ENCODE peak calls at places on chromosomes 16 and 17, in ten cellular contexts. Q, X, U, H, M, J, W, Y, D and O are unnamed samples.

GRCh38 chr17:37770631-37771518 is 26.0 kb upstream of the HNF1B start:
- DNase-seq in Q (peak; percentile 18), X (peak; percentile 68), U (no peak), H (no peak), M (no peak), J (peak; percentile 35), W (peak; percentile 70), Y (peak; percentile 62), D (no peak), O (no peak)

GRCh38 chr16:78100162-78100467 is 661 bp downstream of the WWOX start:
- DNase-seq in Q (no peak), X (no peak), U (no peak), H (no peak), M (no peak), J (no peak), W (no peak), Y (no peak), D (no peak), O (no peak)

GRCh38 chr17:15083225-15083624 is 181.9 kb downstream of the PMP22 start:
- DNase-seq in Q (no peak), X (no peak), U (no peak), H (no peak), M (no peak), J (no peak), W (no peak), Y (no peak), D (no peak), O (no peak)

GRCh38 chr17:62162898-62163297 is 97.8 kb upstream of the MED13 start:
- DNase-seq in Q (no peak), X (no peak), U (no peak), H (no peak), M (no peak), J (no peak), W (no peak), Y (no peak), D (no peak), O (no peak)

GRCh38 chr16:87392823-87393679 is 915 bp downstream of the MAP1LC3B start:
- DNase-seq in Q (peak; percentile 46), X (peak; percentile 55), U (no peak), H (no peak), M (peak; percentile 82), J (peak; percentile 47), W (peak; percentile 56), Y (peak; percentile 47), D (peak; percentile 81), O (no peak)

GRCh38 chr17:33328129-33328528 is 35.0 kb upstream of the ASIC2 start:
- DNase-seq in Q (no peak), X (no peak), U (no peak), H (no peak), M (no peak), J (no peak), W (no peak), Y (peak; percentile 4), D (no peak), O (no peak)

GRCh38 chr17:2563061-2563460 is 30.4 kb upstream of the PAFAH1B1 start:
- DNase-seq in Q (no peak), X (no peak), U (no peak), H (no peak), M (no peak), J (no peak), W (no peak), Y (no peak), D (no peak), O (no peak)

GRCh38 chr16:75385507-75386152 is 47.7 kb downstream of the CFDP1 start:
- DNase-seq in Q (no peak), X (peak; percentile 95), U (peak; percentile 71), H (peak; percentile 79), M (no peak), J (no peak), W (peak; percentile 94), Y (peak; percentile 88), D (no peak), O (peak; percentile 80)

GRCh38 chr16:5461141-5461540 is 363.5 kb upstream of the EEF2KMT start:
- DNase-seq in Q (no peak), X (no peak), U (no peak), H (no peak), M (no peak), J (no peak), W (no peak), Y (no peak), D (no peak), O (no peak)

GRCh38 chr16:72470541-72470940 is 298.6 kb upstream of the PMFBP1 start:
- DNase-seq in Q (no peak), X (no peak), U (no peak), H (no peak), M (no peak), J (no peak), W (no peak), Y (no peak), D (no peak), O (no peak)
- H3K4me3 ChIP-seq in Q (no peak overlapping the region), X (no peak overlapping the region), U (no peak overlapping the region), H (no peak overlapping the region), M (no peak overlapping the region), J (no peak overlapping the region), W (no peak overlapping the region), Y (no peak overlapping the region), D (no peak overlapping the region), O (no peak overlapping the region)

DNA sequence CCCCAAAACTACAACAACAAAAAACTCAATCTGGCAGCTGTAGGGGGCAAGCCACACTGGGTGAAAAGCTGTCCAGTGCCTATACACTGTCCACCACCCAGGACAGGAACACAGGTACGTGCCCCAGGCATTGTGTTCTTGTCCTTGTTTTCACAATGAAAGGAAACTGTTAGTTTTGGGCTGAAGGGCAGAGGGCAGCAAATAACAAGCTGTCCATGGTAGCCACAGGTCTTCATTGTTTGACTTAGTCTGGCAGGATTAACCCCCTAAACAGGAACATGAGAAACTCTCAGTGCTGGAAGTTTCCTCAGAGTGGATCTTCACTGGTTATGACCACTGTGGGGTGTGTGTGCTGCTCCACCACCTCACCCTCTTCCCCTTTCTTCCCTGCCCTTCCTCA is 224.6 kb upstream of the N4BP1 start:
- DNase-seq in Q (no peak), X (no peak), U (no peak), H (no peak), M (no peak), J (no peak), W (no peak), Y (no peak), D (no peak), O (no peak)
- TF ChIP-seq CTCF in Q (no peak), X (no peak), U (no peak), H (no peak), M (no peak), J (no peak), W (no peak), Y (no peak), D (no peak), O (no peak)

DNA sequence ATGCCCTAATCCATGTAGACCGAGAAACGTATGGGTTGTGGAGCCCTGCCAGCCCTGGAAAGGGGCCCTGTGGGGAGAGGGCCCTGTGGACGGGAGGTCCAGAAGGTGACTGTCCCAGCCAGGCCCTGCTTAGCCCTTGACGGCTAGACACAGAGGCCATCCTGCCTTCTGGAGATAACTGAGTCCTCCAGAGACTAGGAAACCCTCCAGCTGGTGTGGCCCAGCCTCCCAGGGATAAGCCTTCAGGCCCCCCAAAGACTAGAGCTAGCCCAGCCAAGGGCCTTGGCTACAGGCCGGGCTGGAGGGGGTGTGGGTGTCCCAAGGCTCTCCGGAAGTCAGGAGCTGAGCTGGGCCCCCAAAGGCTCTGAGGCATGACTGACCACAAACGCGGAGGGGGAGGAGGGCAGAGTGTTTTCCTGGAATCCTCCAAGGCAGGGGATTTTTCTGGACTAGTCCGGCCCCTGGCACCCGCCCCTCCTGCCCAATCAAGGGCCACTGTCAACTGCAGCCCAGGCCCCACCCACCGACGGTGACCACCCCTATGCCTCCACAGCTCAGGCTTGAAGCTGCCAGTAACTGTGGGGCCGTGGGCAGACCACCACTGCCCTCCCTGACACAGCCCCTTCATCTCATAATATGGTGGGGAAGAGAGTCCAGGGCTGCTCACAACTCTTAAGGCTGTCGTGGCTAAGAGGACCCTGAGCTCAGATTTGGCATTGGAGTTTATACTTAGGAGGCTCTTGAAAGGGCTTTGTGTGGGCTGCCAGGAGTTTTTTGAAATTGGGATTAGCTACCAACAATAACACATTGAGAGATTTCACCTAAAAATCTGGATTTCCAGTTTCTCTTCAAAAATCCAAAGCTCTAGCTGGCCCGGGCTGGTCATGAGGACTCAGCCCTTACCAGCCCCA is 823 bp upstream of the VASN start:
- DNase-seq in Q (no peak), X (peak; percentile 94), U (peak; percentile 29), H (peak; percentile 65), M (peak; percentile 90), J (peak; percentile 78), W (peak; percentile 98), Y (peak; percentile 93), D (peak; percentile 97), O (peak; percentile 86)
- H3K4me3 ChIP-seq in Q (no peak overlapping the region), X (peak overlapping the region; percentile 97), U (no peak overlapping the region), H (peak overlapping the region; percentile 13), M (peak overlapping the region; percentile 76), J (peak overlapping the region; percentile 61), W (peak overlapping the region; percentile 28), Y (peak overlapping the region; percentile 32), D (peak overlapping the region; percentile 61), O (peak overlapping the region; percentile 19)

GRCh38 chr16:73037331-73037745 is 10.6 kb downstream of the ZFHX3 start:
- DNase-seq in Q (no peak), X (no peak), U (no peak), H (no peak), M (peak; percentile 87), J (no peak), W (no peak), Y (no peak), D (peak; percentile 62), O (no peak)

GRCh38 chr16:73033271-73033998 is 14.5 kb downstream of the ZFHX3 start:
- DNase-seq in Q (no peak), X (no peak), U (no peak), H (no peak), M (no peak), J (no peak), W (no peak), Y (no peak), D (no peak), O (no peak)

GRCh38 chr16:73037845-73038570 is 9.9 kb downstream of the ZFHX3 start:
- DNase-seq in Q (no peak), X (no peak), U (no peak), H (no peak), M (peak; percentile 63), J (no peak), W (no peak), Y (no peak), D (peak; percentile 63), O (no peak)

GRCh38 chr16:73034374-73034773 is 13.6 kb downstream of the ZFHX3 start:
- DNase-seq in Q (no peak), X (no peak), U (no peak), H (no peak), M (no peak), J (no peak), W (no peak), Y (no peak), D (no peak), O (no peak)

DNA sequence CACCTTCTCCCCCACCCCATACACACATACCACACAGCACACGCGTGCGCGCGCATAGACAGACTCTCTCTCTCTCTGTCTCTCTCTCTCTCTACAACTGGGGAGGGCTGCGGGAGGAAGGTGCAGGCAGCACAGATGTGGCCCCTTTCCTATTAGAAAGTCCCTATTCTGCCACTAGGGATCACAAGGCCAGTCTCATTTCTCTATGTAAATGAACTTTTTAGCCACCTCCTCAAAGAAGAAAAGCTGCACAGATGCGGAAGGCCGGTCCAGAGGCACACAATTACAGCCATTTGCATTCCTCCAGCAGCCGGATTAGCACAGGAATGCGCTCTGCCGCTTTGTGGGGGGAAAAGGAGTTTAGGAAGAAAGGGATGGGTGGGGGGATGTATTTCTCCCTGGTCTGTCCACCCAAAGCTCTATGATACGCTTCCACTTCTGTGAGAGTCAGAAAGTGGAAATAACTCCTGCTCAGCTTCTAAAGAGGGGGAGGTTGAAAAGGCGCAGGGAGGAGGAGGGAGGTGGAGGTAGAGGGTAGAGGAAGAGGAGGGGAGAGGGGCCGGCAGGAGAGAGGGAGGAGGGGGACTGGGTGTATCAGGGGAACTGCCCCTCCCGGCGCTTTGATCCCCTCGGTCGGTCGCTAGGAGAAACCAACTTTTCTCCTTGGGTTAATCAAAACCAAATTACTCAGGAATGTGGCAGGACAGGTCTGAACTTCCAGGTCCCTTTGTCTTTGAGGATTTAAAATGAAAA is 11.7 kb downstream of the ZFHX3 start:
- DNase-seq in Q (no peak), X (no peak), U (no peak), H (no peak), M (no peak), J (no peak), W (no peak), Y (no peak), D (no peak), O (no peak)
- TF ChIP-seq CTCF in Q (no peak), X (no peak), U (no peak), H (no peak), M (no peak), J (no peak), W (no peak), Y (no peak), D (no peak), O (no peak)